ENCODE peak calls at places on chromosomes 12 and 14, in five cellular contexts. One of them, this sample, is unnamed.
A peak's percentile ranks its signal among the peaks of the same experiment; 100 is the strongest.

GRCh38 chr12:32551058-32551457 is 128.0 kb upstream of the DNM1L start:
- DNase-seq in kidney epithelial cell: no peak
- DNase-seq in hepatocyte: no peak
- DNase-seq in GM23338: no peak
- DNase-seq in coronary artery: no peak
- DNase-seq in this sample: no peak

GRCh38 chr12:123971770-123972447 is 722 bp downstream of the CCDC92 start:
- DNase-seq in hepatocyte: peak; percentile 64
- DNase-seq in coronary artery: no peak
- DNase-seq in kidney epithelial cell: no peak
- DNase-seq in GM23338: peak; percentile 98
- DNase-seq in this sample: no peak

GRCh38 chr14:68688872-68689371 is 103.9 kb downstream of the ZFP36L1 start:
- DNase-seq in hepatocyte: peak; percentile 73
- DNase-seq in coronary artery: no peak
- DNase-seq in kidney epithelial cell: no peak
- DNase-seq in GM23338: peak; percentile 28
- DNase-seq in this sample: no peak

GRCh38 chr14:42715316-42715715 is 1108.6 kb downstream of the LRFN5 start:
- DNase-seq in kidney epithelial cell: peak; percentile 7
- DNase-seq in GM23338: no peak
- DNase-seq in coronary artery: no peak
- DNase-seq in hepatocyte: no peak
- DNase-seq in this sample: no peak

GRCh38 chr12:96195845-96196451 is 1.8 kb downstream of the ELK3 start:
- DNase-seq in kidney epithelial cell: no peak
- DNase-seq in coronary artery: peak; percentile 74
- DNase-seq in hepatocyte: peak; percentile 63
- DNase-seq in GM23338: peak; percentile 22
- DNase-seq in this sample: no peak

GRCh38 chr12:52847335-52848102 is 1.3 kb downstream of the KRT78 start:
- DNase-seq in hepatocyte: no peak
- DNase-seq in coronary artery: no peak
- DNase-seq in GM23338: no peak
- DNase-seq in kidney epithelial cell: no peak
- DNase-seq in this sample: no peak

GRCh38 chr14:65348137-65348536 is 64.4 kb upstream of the FUT8 start:
- DNase-seq in coronary artery: no peak
- DNase-seq in GM23338: no peak
- DNase-seq in kidney epithelial cell: no peak
- DNase-seq in hepatocyte: no peak
- DNase-seq in this sample: no peak

GRCh38 chr14:22388669-22389625 is 200.1 kb downstream of the DAD1 start:
- DNase-seq in GM23338: no peak
- DNase-seq in hepatocyte: peak; percentile 55
- DNase-seq in kidney epithelial cell: no peak
- DNase-seq in coronary artery: no peak
- DNase-seq in this sample: no peak

GRCh38 chr14:60151715-60152114 is 13.5 kb downstream of the DHRS7 start:
- DNase-seq in hepatocyte: peak; percentile 50
- DNase-seq in GM23338: no peak
- DNase-seq in kidney epithelial cell: peak; percentile 44
- DNase-seq in coronary artery: peak; percentile 80
- DNase-seq in this sample: peak; percentile 95

GRCh38 chr12:49230810-49231209 is 34.1 kb upstream of the TUBA1C start:
- DNase-seq in hepatocyte: no peak
- DNase-seq in kidney epithelial cell: no peak
- DNase-seq in GM23338: no peak
- DNase-seq in coronary artery: no peak
- DNase-seq in this sample: no peak

GRCh38 chr12:74849801-74850200 is 312.2 kb downstream of the ATXN7L3B start:
- DNase-seq in hepatocyte: no peak
- DNase-seq in kidney epithelial cell: no peak
- DNase-seq in GM23338: no peak
- DNase-seq in coronary artery: no peak
- DNase-seq in this sample: no peak

GRCh38 chr12:130953783-130954543 is at the start of gene ADGRD1:
- DNase-seq in kidney epithelial cell: no peak
- DNase-seq in hepatocyte: peak; percentile 62
- DNase-seq in coronary artery: no peak
- DNase-seq in GM23338: peak; percentile 38
- DNase-seq in this sample: no peak

GRCh38 chr12:119989619-119990381 is 764 bp downstream of the BICDL1 start:
- DNase-seq in coronary artery: peak; percentile 73
- DNase-seq in kidney epithelial cell: no peak
- DNase-seq in GM23338: peak; percentile 87
- DNase-seq in hepatocyte: peak; percentile 93
- DNase-seq in this sample: peak; percentile 19

GRCh38 chr12:129089576-129089975 is 236.3 kb downstream of the GLT1D1 start:
- DNase-seq in coronary artery: no peak
- DNase-seq in kidney epithelial cell: no peak
- DNase-seq in GM23338: no peak
- DNase-seq in hepatocyte: no peak
- DNase-seq in this sample: no peak

GRCh38 chr14:52355016-52355430 is 40.9 kb downstream of the PTGER2 start:
- DNase-seq in coronary artery: no peak
- DNase-seq in kidney epithelial cell: peak; percentile 88
- DNase-seq in GM23338: no peak
- DNase-seq in hepatocyte: peak; percentile 33
- DNase-seq in this sample: no peak

GRCh38 chr12:12999276-12999958 is 648 bp downstream of the HEBP1 start:
- DNase-seq in hepatocyte: peak; percentile 55
- DNase-seq in coronary artery: no peak
- DNase-seq in kidney epithelial cell: no peak
- DNase-seq in GM23338: peak; percentile 69
- DNase-seq in this sample: no peak

GRCh38 chr12:116153096-116153495 is 124.4 kb downstream of the MED13L start:
- DNase-seq in coronary artery: no peak
- DNase-seq in kidney epithelial cell: no peak
- DNase-seq in GM23338: no peak
- DNase-seq in hepatocyte: no peak
- DNase-seq in this sample: no peak

GRCh38 chr14:73743431-73743931 is 29.3 kb upstream of the PNMA1 start:
- DNase-seq in kidney epithelial cell: no peak
- DNase-seq in hepatocyte: peak; percentile 14
- DNase-seq in GM23338: no peak
- DNase-seq in coronary artery: peak; percentile 74
- DNase-seq in this sample: no peak

GRCh38 chr12:95102916-95103671 is 29.7 kb upstream of the NR2C1 start:
- DNase-seq in coronary artery: no peak
- DNase-seq in hepatocyte: peak; percentile 13
- DNase-seq in kidney epithelial cell: peak; percentile 94
- DNase-seq in GM23338: no peak
- DNase-seq in this sample: peak; percentile 97

DNA sequence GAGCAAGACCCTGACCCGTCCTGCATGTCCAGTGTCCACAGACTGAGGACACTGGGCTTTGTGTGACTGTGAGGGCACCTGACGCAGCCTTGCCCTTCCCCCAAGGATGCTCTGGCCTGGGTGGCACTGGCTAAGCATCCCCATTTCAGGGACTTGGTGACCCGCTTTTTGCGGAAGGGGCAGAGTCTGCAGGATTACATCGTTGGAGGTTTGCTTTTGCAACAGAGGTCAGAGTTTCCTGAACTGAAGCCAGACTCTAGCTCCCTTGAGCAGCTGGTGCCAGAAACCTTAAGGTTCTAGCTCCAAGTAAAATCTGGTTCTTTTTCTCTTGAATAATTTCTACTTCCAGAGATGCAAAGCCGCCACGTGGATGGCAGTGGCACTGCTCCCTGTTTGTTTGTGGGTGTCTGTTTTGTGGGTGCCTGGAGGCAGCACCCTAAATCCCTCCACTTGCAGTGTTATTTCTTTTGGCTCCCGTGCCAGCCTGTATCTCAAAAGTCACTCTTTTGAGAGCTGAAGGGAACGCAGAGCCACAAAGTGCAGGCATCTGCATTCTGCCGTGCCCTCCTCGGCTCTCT is 184.7 kb downstream of the TSPAN9 start:
- DNase-seq in kidney epithelial cell: no peak
- DNase-seq in GM23338: no peak
- DNase-seq in coronary artery: no peak
- DNase-seq in hepatocyte: no peak
- DNase-seq in this sample: no peak
- TF ChIP-seq CTCF in kidney epithelial cell: peak; percentile 21
- TF ChIP-seq CTCF in GM23338: no peak
- TF ChIP-seq CTCF in coronary artery: no peak
- TF ChIP-seq CTCF in hepatocyte: no peak
- TF ChIP-seq CTCF in this sample: no peak

DNA sequence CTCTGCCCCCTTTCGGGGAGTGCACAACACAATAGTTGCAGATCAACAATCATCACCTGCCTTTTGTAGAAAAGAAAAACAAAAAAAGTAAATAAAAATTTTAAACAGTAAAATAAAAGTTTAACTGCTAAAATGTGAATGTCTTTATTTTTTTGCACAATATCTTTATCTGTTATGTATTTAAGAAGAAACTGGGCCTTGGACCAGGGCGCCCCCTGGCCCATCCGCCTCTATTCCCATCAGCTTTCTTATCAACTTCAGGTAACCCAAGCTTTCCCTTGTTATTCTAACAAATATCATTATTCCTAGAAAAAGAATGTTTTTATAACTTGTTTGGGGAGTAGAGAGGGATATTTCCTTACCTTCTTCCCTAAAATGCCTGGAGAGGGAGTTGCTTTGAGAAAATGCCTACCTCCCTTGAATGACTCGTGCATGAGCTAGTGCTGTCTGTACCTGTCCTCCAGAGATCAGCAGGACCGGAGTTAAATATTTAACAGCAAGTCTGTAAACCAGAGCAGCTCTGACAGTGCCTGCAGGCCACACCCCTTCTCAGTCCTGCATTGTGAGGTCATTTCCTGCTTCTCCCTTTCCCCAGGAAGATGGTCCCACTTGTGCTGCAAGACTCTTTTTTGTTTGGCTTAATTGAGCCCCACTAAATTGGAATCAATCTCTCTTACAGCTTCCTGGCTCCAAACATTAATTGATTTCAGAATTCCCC is 192.8 kb upstream of the RGS6 start:
- DNase-seq in hepatocyte: peak; percentile 75
- DNase-seq in coronary artery: peak; percentile 31
- DNase-seq in GM23338: peak; percentile 45
- DNase-seq in kidney epithelial cell: peak; percentile 70
- DNase-seq in this sample: peak; percentile 21
- H3K4me3 ChIP-seq in hepatocyte: no peak overlapping the region
- H3K4me3 ChIP-seq in coronary artery: no peak overlapping the region
- H3K4me3 ChIP-seq in GM23338: no peak overlapping the region
- H3K4me3 ChIP-seq in kidney epithelial cell: no peak overlapping the region
- H3K4me3 ChIP-seq in this sample: no peak overlapping the region

GRCh38 chr14:89214221-89214965 is 202.6 kb downstream of the FOXN3 start:
- DNase-seq in kidney epithelial cell: no peak
- DNase-seq in GM23338: peak; percentile 14
- DNase-seq in hepatocyte: peak; percentile 40
- DNase-seq in coronary artery: no peak
- DNase-seq in this sample: peak; percentile 100
- TF ChIP-seq CTCF in kidney epithelial cell: no peak
- TF ChIP-seq CTCF in GM23338: no peak
- TF ChIP-seq CTCF in hepatocyte: peak; percentile 9
- TF ChIP-seq CTCF in coronary artery: no peak
- TF ChIP-seq CTCF in this sample: peak; percentile 28

GRCh38 chr14:31027847-31028246 is 1.7 kb upstream of the STRN3 start:
- DNase-seq in coronary artery: no peak
- DNase-seq in kidney epithelial cell: no peak
- DNase-seq in hepatocyte: no peak
- DNase-seq in GM23338: no peak
- DNase-seq in this sample: no peak
- H3K4me3 ChIP-seq in coronary artery: no peak overlapping the region
- H3K4me3 ChIP-seq in kidney epithelial cell: no peak overlapping the region
- H3K4me3 ChIP-seq in hepatocyte: peak overlapping the region; percentile 47
- H3K4me3 ChIP-seq in GM23338: peak overlapping the region; percentile 72
- H3K4me3 ChIP-seq in this sample: peak overlapping the region; percentile 79

GRCh38 chr12:99620159-99620479 is 27.4 kb upstream of the GARIN6 start:
- DNase-seq in coronary artery: no peak
- DNase-seq in hepatocyte: no peak
- DNase-seq in GM23338: no peak
- DNase-seq in kidney epithelial cell: no peak
- DNase-seq in this sample: no peak
- TF ChIP-seq CTCF in coronary artery: no peak
- TF ChIP-seq CTCF in hepatocyte: no peak
- TF ChIP-seq CTCF in GM23338: no peak
- TF ChIP-seq CTCF in kidney epithelial cell: no peak
- TF ChIP-seq CTCF in this sample: no peak

GRCh38 chr14:101457936-101458535 is 103.3 kb upstream of the DIO3 start:
- DNase-seq in hepatocyte: no peak
- DNase-seq in kidney epithelial cell: no peak
- DNase-seq in coronary artery: no peak
- DNase-seq in GM23338: peak; percentile 54
- DNase-seq in this sample: no peak
- H3K4me3 ChIP-seq in hepatocyte: no peak overlapping the region
- H3K4me3 ChIP-seq in kidney epithelial cell: no peak overlapping the region
- H3K4me3 ChIP-seq in coronary artery: peak overlapping the region; percentile 38
- H3K4me3 ChIP-seq in GM23338: peak overlapping the region; percentile 56
- H3K4me3 ChIP-seq in this sample: no peak overlapping the region

GRCh38 chr12:6034596-6034995 is 89.5 kb upstream of the ANO2 start:
- DNase-seq in kidney epithelial cell: no peak
- DNase-seq in hepatocyte: no peak
- DNase-seq in GM23338: no peak
- DNase-seq in coronary artery: peak; percentile 65
- DNase-seq in this sample: no peak

GRCh38 chr12:6036509-6036908 is 88.0 kb downstream of the VWF start:
- DNase-seq in hepatocyte: no peak
- DNase-seq in coronary artery: no peak
- DNase-seq in kidney epithelial cell: no peak
- DNase-seq in GM23338: no peak
- DNase-seq in this sample: no peak

GRCh38 chr12:6039894-6040601 is 84.4 kb downstream of the VWF start:
- DNase-seq in hepatocyte: peak; percentile 84
- DNase-seq in kidney epithelial cell: no peak
- DNase-seq in GM23338: peak; percentile 90
- DNase-seq in coronary artery: no peak
- DNase-seq in this sample: peak; percentile 40

GRCh38 chr12:6037459-6037858 is 87.0 kb downstream of the VWF start:
- DNase-seq in coronary artery: no peak
- DNase-seq in GM23338: no peak
- DNase-seq in kidney epithelial cell: no peak
- DNase-seq in hepatocyte: no peak
- DNase-seq in this sample: no peak

GRCh38 chr12:6038160-6038559 is 86.3 kb downstream of the VWF start:
- DNase-seq in GM23338: peak; percentile 98
- DNase-seq in coronary artery: no peak
- DNase-seq in hepatocyte: peak; percentile 85
- DNase-seq in kidney epithelial cell: peak; percentile 39
- DNase-seq in this sample: peak; percentile 70
- TF ChIP-seq CTCF in GM23338: peak; percentile 100
- TF ChIP-seq CTCF in coronary artery: no peak
- TF ChIP-seq CTCF in hepatocyte: peak; percentile 68
- TF ChIP-seq CTCF in kidney epithelial cell: peak; percentile 83
- TF ChIP-seq CTCF in this sample: peak; percentile 88

DNA sequence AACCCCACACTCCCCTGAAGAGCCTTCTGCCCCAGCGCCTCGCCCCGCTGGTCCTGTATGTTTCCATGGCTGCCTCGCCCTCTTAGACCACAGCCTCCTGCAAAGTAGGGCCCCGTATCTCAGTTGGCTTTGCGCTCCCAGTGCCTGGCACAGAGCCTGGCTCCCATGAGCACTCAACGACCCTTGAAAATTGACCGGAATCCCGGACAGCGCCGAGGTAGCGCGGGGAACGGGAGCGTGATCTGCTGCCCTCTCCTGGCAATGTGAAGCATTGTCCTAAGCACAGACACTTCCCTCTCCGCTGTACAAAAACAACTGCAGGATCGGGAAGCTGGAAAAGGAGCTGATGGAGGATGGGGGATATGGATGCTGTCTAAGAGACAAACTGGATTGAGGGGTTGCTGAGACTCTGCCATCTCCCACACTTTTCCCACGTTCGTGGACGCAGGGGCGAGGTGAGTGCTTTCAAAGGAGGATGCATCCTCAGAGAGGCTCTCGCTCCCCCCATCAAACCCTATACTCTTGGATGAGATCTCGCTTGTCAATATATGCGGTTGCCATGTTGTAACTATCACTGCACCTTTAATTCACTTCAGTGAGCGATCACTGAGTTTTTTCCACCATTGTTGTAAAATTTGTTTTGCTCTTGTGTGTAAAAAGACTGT is 10.7 kb upstream of the FKBP4 start:
- DNase-seq in GM23338: peak; percentile 84
- DNase-seq in coronary artery: peak; percentile 76
- DNase-seq in kidney epithelial cell: no peak
- DNase-seq in hepatocyte: peak; percentile 77
- DNase-seq in this sample: no peak
- H3K4me3 ChIP-seq in GM23338: no peak overlapping the region
- H3K4me3 ChIP-seq in coronary artery: peak overlapping the region; percentile 64
- H3K4me3 ChIP-seq in kidney epithelial cell: no peak overlapping the region
- H3K4me3 ChIP-seq in hepatocyte: no peak overlapping the region
- H3K4me3 ChIP-seq in this sample: no peak overlapping the region